ENCODE peak calls at places on chromosomes 5 and 9, in seven cellular contexts. B, Y, A, L, G, Q and O are unnamed samples.

GRCh38 chr5:93044860-93045666 is 536.0 kb downstream of the NR2F1-AS1 start:
- DNase-seq in B (no peak), Y (no peak), A (no peak), L (no peak), G (no peak), Q (no peak), O (no peak)

GRCh38 chr5:158284242-158284641 is 425.3 kb upstream of the CLINT1 start:
- DNase-seq in B (no peak), Y (no peak), A (no peak), L (no peak), G (peak), Q (no peak), O (no peak)

GRCh38 chr5:73506459-73506955 is 8.3 kb downstream of the BTF3 start:
- DNase-seq in B (no peak), Y (no peak), A (no peak), L (no peak), G (peak), Q (no peak), O (no peak)

GRCh38 chr5:153463806-153464205 is 26.7 kb upstream of the GRIA1 start:
- DNase-seq in B (no peak), Y (no peak), A (peak), L (peak), G (no peak), Q (peak), O (peak)

GRCh38 chr9:123825337-123825736 is 104.6 kb downstream of the DENND1A start:
- DNase-seq in B (no peak), Y (no peak), A (peak), L (peak), G (peak), Q (no peak), O (no peak)

GRCh38 chr9:98922721-98923435 is 20.8 kb upstream of the COL15A1 start:
- DNase-seq in B (no peak), Y (peak), A (no peak), L (no peak), G (no peak), Q (no peak), O (no peak)

GRCh38 chr9:117076571-117077300 is 338.1 kb downstream of the ASTN2 start:
- DNase-seq in B (no peak), Y (no peak), A (no peak), L (no peak), G (peak), Q (no peak), O (no peak)

GRCh38 chr9:98263482-98264357 is 8.3 kb upstream of the TBC1D2 start:
- DNase-seq in B (peak), Y (peak), A (peak), L (peak), G (peak), Q (peak), O (peak)

GRCh38 chr5:142597546-142598337 is 88.1 kb downstream of the FGF1 start:
- DNase-seq in B (peak), Y (no peak), A (peak), L (peak), G (peak), Q (peak), O (no peak)

DNA sequence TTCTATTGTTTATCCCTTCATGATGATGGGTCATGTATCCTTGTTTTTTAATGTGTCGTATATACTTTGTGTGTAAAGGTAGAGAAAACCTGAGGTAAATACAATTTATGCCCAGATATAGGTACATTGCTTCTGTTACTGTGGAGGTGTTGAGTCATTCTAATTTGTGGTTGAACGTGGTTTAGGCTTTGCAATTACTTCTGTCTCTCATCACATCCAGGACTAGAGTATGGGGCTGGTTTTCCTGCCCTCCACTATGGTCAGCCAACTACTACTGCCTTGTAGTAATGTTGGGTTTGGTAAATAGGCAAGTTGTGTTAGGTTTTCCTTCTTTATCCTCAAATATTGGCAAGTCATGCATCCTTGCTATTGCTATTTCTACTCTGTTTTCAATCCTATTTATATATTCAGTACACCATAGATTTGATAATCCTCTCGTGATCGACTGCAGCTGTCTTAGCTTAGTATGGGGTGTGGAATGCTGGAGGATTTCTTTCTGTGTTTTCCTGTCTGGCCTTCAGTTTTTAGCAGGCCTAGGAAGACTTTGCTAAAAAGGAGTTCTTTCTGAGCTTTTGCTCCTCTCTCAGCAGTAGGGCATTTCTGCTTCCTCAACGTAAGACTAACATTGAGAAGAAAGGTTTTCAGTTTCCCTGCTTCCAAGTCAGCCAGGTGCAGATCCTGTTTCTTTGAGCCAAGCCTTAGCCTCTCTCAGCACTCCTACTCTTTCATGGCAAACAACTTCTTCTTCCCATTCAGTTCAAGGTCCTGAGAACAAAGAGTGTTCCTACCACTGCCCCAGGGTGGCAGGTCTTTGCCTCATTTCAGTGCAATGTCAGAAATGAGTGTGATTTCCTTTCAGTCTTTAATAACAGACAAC is 844.4 kb upstream of the CDH18 start:
- DNase-seq in B (no peak), Y (no peak), A (no peak), L (no peak), G (peak), Q (no peak), O (no peak)
- TF ChIP-seq EZH2phosphoT487 in B (no peak), Y (no peak), A (no peak), L (no peak), G (no peak), Q (no peak), O (no peak)

GRCh38 chr5:71757590-71758543 is 38.8 kb downstream of the CARTPT start:
- DNase-seq in B (peak), Y (peak), A (peak), L (peak), G (peak), Q (peak), O (peak)
- H3K4me3 ChIP-seq in B (no peak), Y (no peak), A (peak), L (no peak), G (no peak), Q (peak), O (no peak)

GRCh38 chr5:77638763-77639451 is 394 bp upstream of the OTP start:
- DNase-seq in B (no peak), Y (no peak), A (peak), L (peak), G (peak), Q (no peak), O (peak)
- TF ChIP-seq EZH2 in B (no peak), Y (no peak), A (no peak), L (peak), G (peak), Q (no peak), O (peak)

GRCh38 chr5:7394889-7395431 is 978 bp upstream of the ADCY2 start:
- DNase-seq in B (no peak), Y (no peak), A (no peak), L (peak), G (peak), Q (no peak), O (peak)
- TF ChIP-seq EZH2phosphoT487 in B (no peak), Y (no peak), A (no peak), L (peak), G (no peak), Q (no peak), O (no peak)

GRCh38 chr5:172285226-172286143 is 1.9 kb upstream of the UBTD2 start:
- DNase-seq in B (no peak), Y (no peak), A (peak), L (no peak), G (no peak), Q (no peak), O (no peak)
- H3K4me3 ChIP-seq in B (no peak), Y (no peak), A (peak), L (peak), G (peak), Q (no peak), O (no peak)